ENCODE peak calls at places on chromosomes 6 and 20, in six cellular contexts. P, T, M, F, G and L are unnamed samples.

GRCh38 chr6:35691027-35691824 is 2.5 kb upstream of the FKBP5 start:
- DNase-seq in P (no peak), T (peak), M (peak), F (peak), G (peak), L (no peak)

GRCh38 chr20:434661-435419 is 26.7 kb downstream of the RBCK1 start:
- DNase-seq in P (no peak), T (no peak), M (no peak), F (no peak), G (no peak), L (no peak)

GRCh38 chr6:85764844-85765243 is 122.2 kb upstream of the SYNCRIP start:
- DNase-seq in P (no peak), T (no peak), M (no peak), F (no peak), G (no peak), L (no peak)

GRCh38 chr20:24382330-24382729 is 87.1 kb upstream of the SYNDIG1 start:
- DNase-seq in P (no peak), T (no peak), M (peak), F (no peak), G (no peak), L (no peak)

GRCh38 chr6:42740725-42741124 is 5.2 kb downstream of the TBCC start:
- DNase-seq in P (no peak), T (no peak), M (no peak), F (no peak), G (no peak), L (no peak)

GRCh38 chr20:1618479-1618878 is 1.3 kb downstream of the SIRPB1 start:
- DNase-seq in P (peak), T (no peak), M (no peak), F (no peak), G (no peak), L (no peak)

GRCh38 chr20:51420111-51420510 is 122.4 kb downstream of the NFATC2 start:
- DNase-seq in P (peak), T (no peak), M (no peak), F (no peak), G (no peak), L (no peak)

GRCh38 chr20:34549929-34550305 is 8.6 kb upstream of the MAP1LC3A start:
- DNase-seq in P (no peak), T (no peak), M (no peak), F (no peak), G (no peak), L (no peak)

GRCh38 chr20:22525069-22525820 is 59.1 kb downstream of the FOXA2 start:
- DNase-seq in P (no peak), T (no peak), M (no peak), F (no peak), G (no peak), L (no peak)